ENCODE peak calls at places on chromosomes 2 and 18, in six cellular contexts. N is neural progenitor cell, J is PC-3, S is GM23248, R is MM.1S, D is SK-N-SH. C is an unnamed sample.

GRCh38 chr18:9712606-9713005 is 4.5 kb downstream of the RAB31 start:
- DNase-seq in D (no peak), S (peak; percentile 52), R (no peak), J (no peak), N (no peak), C (no peak)

GRCh38 chr2:116988303-116988702 is 826.2 kb upstream of the DDX18 start:
- DNase-seq in N (no peak), S (no peak), R (no peak), D (no peak), J (peak; percentile 50), C (no peak)

GRCh38 chr2:9153589-9153988 is 53.0 kb upstream of the ASAP2 start:
- DNase-seq in J (no peak), R (no peak), D (no peak), S (peak; percentile 54), N (no peak), C (no peak)

GRCh38 chr2:68878071-68878711 is 7.0 kb upstream of the BMP10 start:
- DNase-seq in J (no peak), D (no peak), S (no peak), N (no peak), R (no peak), C (no peak)

GRCh38 chr2:185738679-185739472 is at the start of gene FSIP2:
- DNase-seq in D (no peak), R (peak; percentile 82), S (peak; percentile 47), N (peak; percentile 96), J (peak; percentile 62), C (no peak)

GRCh38 chr2:146982393-146982846 is 862.4 kb upstream of the ACVR2A start:
- DNase-seq in J (no peak), N (no peak), D (no peak), R (no peak), S (peak; percentile 92), C (no peak)

GRCh38 chr2:709138-709779 is 32.1 kb upstream of the TMEM18 start:
- DNase-seq in R (no peak), S (no peak), D (no peak), J (no peak), N (no peak), C (no peak)

GRCh38 chr18:35933982-35934381 is 38.5 kb upstream of the RMP24 start:
- DNase-seq in D (no peak), R (no peak), J (peak; percentile 61), N (no peak), S (no peak), C (peak; percentile 64)

GRCh38 chr2:120177011-120177621 is 46.1 kb downstream of the TMEM185B start:
- DNase-seq in R (peak; percentile 87), N (peak; percentile 10), J (no peak), D (no peak), S (no peak), C (no peak)

GRCh38 chr18:24567199-24567598 is 106.8 kb downstream of the HRH4 start:
- DNase-seq in J (peak; percentile 31), S (peak; percentile 51), R (no peak), D (no peak), N (no peak), C (no peak)

DNA sequence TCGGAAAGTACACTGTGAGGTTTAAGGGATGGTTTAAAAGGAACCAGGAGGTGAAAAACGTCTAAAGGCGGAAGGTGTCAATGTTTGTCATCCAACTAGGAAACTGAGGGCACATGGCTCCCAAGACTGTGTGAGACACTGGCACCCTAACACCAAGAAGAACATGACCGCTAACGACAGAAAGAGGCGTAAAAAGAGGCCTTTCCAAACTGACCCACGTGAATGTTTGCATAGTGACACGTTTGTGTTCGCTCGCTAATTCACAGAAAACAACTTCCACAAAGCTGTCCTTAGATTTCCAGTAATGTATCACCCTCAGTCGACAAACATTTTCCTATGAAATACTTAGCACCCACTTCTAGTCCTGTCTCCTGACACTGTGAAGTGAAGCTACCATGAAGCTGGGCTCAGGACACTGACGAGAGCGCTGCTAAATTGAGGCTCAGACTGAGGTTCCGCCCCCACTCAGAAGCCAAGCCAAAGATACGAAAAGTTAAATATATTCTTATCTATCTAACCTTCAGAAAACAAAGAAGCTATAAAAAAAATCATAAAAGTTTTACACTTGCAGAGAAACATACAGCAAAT is 86.5 kb downstream of the ZNF516 start:
- DNase-seq in N (no peak), R (no peak), S (no peak), D (no peak), J (no peak), C (no peak)
- H3K9ac ChIP-seq in N (no peak overlapping the region), R (no peak overlapping the region), S (no peak overlapping the region), D (no peak overlapping the region), J (no peak overlapping the region), C (no peak overlapping the region)

GRCh38 chr2:189821953-189822748 is 37.9 kb downstream of the PMS1 start:
- DNase-seq in S (peak; percentile 62), N (no peak), D (peak; percentile 16), J (no peak), R (no peak), C (no peak)

GRCh38 chr2:189818249-189819038 is 34.2 kb downstream of the PMS1 start:
- DNase-seq in N (no peak), D (no peak), J (no peak), R (no peak), S (no peak), C (no peak)

GRCh38 chr2:189824694-189825396 is 40.6 kb downstream of the PMS1 start:
- DNase-seq in R (no peak), S (no peak), J (no peak), N (no peak), D (no peak), C (no peak)

DNA sequence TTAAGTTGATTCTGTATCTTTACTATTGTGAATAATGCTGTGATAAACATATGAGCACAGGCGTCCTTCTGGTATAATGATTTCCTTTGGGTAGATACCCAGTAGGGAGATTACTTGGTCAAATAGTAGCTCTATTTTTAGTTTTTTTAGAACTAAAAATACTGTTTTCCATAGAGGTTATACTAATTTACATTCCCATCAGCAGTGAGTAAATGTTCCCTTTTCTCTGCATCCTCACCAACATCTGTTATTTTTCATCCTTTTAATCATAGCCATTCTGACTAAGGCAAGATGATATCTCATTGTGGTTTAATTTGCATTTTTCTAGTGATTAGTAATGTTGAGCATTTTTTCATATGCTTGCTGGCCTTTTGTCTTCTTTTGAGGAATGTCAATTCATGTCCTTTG is 35.1 kb downstream of the PMS1 start:
- DNase-seq in J (peak; percentile 59), S (peak; percentile 85), N (no peak), D (no peak), R (no peak), C (no peak)
- TF ChIP-seq EZH2phosphoT487 in J (no peak), S (no peak), N (no peak), D (no peak), R (no peak), C (no peak)

GRCh38 chr2:222307138-222307756 is 8.4 kb upstream of the PAX3 start:
- DNase-seq in S (no peak), J (no peak), N (peak; percentile 74), R (no peak), D (no peak), C (no peak)
- H3K9me3 ChIP-seq in S (no peaks in the 10 kb centered on the region), J (no peaks in the 10 kb centered on the region), N (no peaks in the 10 kb centered on the region), R (no peaks in the 10 kb centered on the region), D (no peaks in the 10 kb centered on the region), C (no peaks in the 10 kb centered on the region)

GRCh38 chr2:200050921-200051620 is 95.7 kb downstream of the MAIP1 start:
- DNase-seq in S (no peak), J (no peak), D (no peak), R (no peak), N (no peak), C (no peak)
- H3K9ac ChIP-seq in S (no peak overlapping the region), J (no peak overlapping the region), D (no peak overlapping the region), R (no peak overlapping the region), N (no peak overlapping the region), C (no peak overlapping the region)

GRCh38 chr2:96340493-96341414 is 5.2 kb downstream of the NCAPH start:
- DNase-seq in S (peak; percentile 27), D (no peak), R (no peak), J (peak; percentile 56), N (no peak), C (no peak)

GRCh38 chr2:96344011-96344410 is 8.4 kb downstream of the NCAPH start:
- DNase-seq in R (no peak), J (no peak), S (no peak), D (no peak), N (no peak), C (no peak)

GRCh38 chr2:96341641-96342040 is 6.1 kb downstream of the NCAPH start:
- DNase-seq in D (no peak), R (no peak), N (no peak), S (no peak), J (no peak), C (no peak)

GRCh38 chr2:96345403-96345802 is 9.8 kb downstream of the NCAPH start:
- DNase-seq in N (no peak), J (no peak), D (no peak), R (no peak), S (peak; percentile 17), C (no peak)

GRCh38 chr2:96342085-96342484 is 6.5 kb downstream of the NCAPH start:
- DNase-seq in J (peak; percentile 78), S (peak; percentile 58), R (no peak), N (no peak), D (no peak), C (no peak)
- TF ChIP-seq EZH2phosphoT487 in J (no peak), S (no peak), R (no peak), N (no peak), D (no peak), C (no peak)

DNA sequence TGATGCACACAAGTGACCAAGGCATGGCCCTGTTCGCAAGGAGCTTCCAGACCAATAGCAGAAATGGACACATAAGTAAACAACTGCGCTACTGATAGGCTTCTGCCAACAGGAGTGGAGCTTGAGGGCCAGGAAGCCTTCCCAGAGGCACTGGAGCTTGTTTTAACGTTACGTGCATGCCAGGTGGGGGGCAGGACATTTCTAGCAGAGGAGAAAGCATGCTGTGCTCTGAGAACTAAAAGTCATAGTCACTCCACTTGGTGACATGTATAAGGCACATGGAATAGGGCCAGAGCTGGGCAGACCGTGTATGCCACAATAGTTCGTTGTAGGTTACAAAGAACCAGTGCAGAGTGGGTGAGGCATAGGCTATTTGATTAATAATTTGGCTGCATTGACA is 184.2 kb downstream of the NEDD4L start:
- DNase-seq in J (no peak), S (no peak), D (no peak), R (no peak), N (no peak), C (no peak)
- H3K9me3 ChIP-seq in J (no peaks in the 10 kb centered on the region), S (no peaks in the 10 kb centered on the region), D (no peaks in the 10 kb centered on the region), R (no peaks in the 10 kb centered on the region), N (no peaks in the 10 kb centered on the region), C (no peaks in the 10 kb centered on the region)

GRCh38 chr2:237628482-237629187 is 1.2 kb downstream of the LRRFIP1 start:
- DNase-seq in N (no peak), R (no peak), D (no peak), S (no peak), J (no peak), C (no peak)
- H3K9ac ChIP-seq in N (no peak overlapping the region), R (no peak overlapping the region), D (peak overlapping the region; percentile 51), S (peak overlapping the region; percentile 82), J (peak overlapping the region; percentile 48), C (no peak overlapping the region)

DNA sequence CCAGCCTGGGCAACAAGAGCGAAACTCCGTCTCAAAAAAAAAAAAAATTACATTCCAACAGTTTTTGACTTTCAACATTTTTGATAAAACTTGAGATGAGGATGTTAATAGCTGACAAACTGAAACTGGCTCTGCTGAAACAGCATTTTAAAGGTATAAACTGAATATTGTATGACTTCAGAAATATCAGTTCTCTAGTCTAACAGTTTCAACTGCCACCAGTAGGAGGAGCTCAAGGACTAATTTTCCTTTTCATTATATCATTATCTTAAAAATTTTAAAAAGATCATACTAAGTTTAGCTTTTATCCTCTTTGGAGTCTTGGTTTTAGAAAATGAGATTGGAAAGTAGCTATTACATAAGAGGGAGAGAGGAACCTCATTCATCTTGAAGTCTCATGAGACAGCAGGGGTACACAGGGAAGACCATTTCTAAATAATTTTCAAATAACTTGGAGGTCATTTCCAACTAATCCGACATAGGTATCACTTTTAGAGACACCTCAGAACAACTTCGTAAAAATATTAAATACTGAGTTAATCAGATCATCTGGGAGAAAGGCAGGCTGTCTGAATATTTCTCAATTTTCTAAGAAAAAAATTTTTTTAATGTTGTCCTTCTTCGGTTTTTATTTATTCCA is 37.6 kb upstream of the MCM6 start:
- DNase-seq in S (peak; percentile 51), D (peak; percentile 21), J (peak; percentile 76), N (peak; percentile 51), R (peak; percentile 74), C (peak; percentile 19)
- TF ChIP-seq EZH2phosphoT487 in S (no peak), D (no peak), J (no peak), N (no peak), R (no peak), C (no peak)